ENCODE peak calls at places on chromosome 1, in eight cellular contexts. One of them, this sample, is unnamed.

GRCh38 chr1:186708578-186709203 is 28.5 kb upstream of the PTGS2 start:
- DNase-seq in HCT116: no peak
- DNase-seq in WTC11: no peak
- DNase-seq in A549: peak; percentile 29
- DNase-seq in K562: no peak
- DNase-seq in H1: no peak
- DNase-seq in NB4: no peak
- DNase-seq in HepG2: no peak
- DNase-seq in this sample: no peak

GRCh38 chr1:241776911-241777310 is 71.1 kb upstream of the EXO1 start:
- DNase-seq in K562: no peak
- DNase-seq in WTC11: no peak
- DNase-seq in H1: no peak
- DNase-seq in HepG2: no peak
- DNase-seq in NB4: no peak
- DNase-seq in A549: no peak
- DNase-seq in HCT116: no peak
- DNase-seq in this sample: no peak

GRCh38 chr1:53294557-53294956 is 33.3 kb downstream of the LRP8 start:
- DNase-seq in WTC11: no peak
- DNase-seq in NB4: no peak
- DNase-seq in HCT116: no peak
- DNase-seq in K562: peak; percentile 42
- DNase-seq in HepG2: no peak
- DNase-seq in H1: no peak
- DNase-seq in A549: peak; percentile 15
- DNase-seq in this sample: no peak

GRCh38 chr1:226395753-226396152 is 12.1 kb downstream of the PARP1 start:
- DNase-seq in HepG2: no peak
- DNase-seq in H1: no peak
- DNase-seq in NB4: no peak
- DNase-seq in K562: no peak
- DNase-seq in WTC11: no peak
- DNase-seq in HCT116: no peak
- DNase-seq in A549: no peak
- DNase-seq in this sample: no peak

GRCh38 chr1:100882622-100883186 is 11.9 kb downstream of the EXTL2 start:
- DNase-seq in K562: no peak
- DNase-seq in HepG2: no peak
- DNase-seq in WTC11: no peak
- DNase-seq in A549: no peak
- DNase-seq in HCT116: no peak
- DNase-seq in NB4: peak; percentile 50
- DNase-seq in H1: no peak
- DNase-seq in this sample: no peak

GRCh38 chr1:101239095-101240040 is 2.5 kb downstream of the S1PR1 start:
- DNase-seq in NB4: peak; percentile 63
- DNase-seq in H1: no peak
- DNase-seq in K562: no peak
- DNase-seq in HepG2: no peak
- DNase-seq in WTC11: no peak
- DNase-seq in HCT116: no peak
- DNase-seq in A549: no peak
- DNase-seq in this sample: no peak

GRCh38 chr1:236052227-236052993 is 12.5 kb downstream of the NID1 start:
- DNase-seq in HCT116: no peak
- DNase-seq in K562: no peak
- DNase-seq in HepG2: no peak
- DNase-seq in A549: no peak
- DNase-seq in H1: no peak
- DNase-seq in WTC11: no peak
- DNase-seq in NB4: peak; percentile 18
- DNase-seq in this sample: no peak

GRCh38 chr1:112251766-112252506 is 144.1 kb upstream of the CTTNBP2NL start:
- DNase-seq in H1: no peak
- DNase-seq in K562: no peak
- DNase-seq in NB4: no peak
- DNase-seq in HCT116: peak; percentile 93
- DNase-seq in WTC11: no peak
- DNase-seq in A549: peak; percentile 72
- DNase-seq in HepG2: no peak
- DNase-seq in this sample: no peak

GRCh38 chr1:167713330-167714081 is 8.3 kb upstream of the MPZL1 start:
- DNase-seq in WTC11: peak; percentile 38
- DNase-seq in H1: peak; percentile 79
- DNase-seq in HCT116: no peak
- DNase-seq in NB4: peak; percentile 46
- DNase-seq in A549: no peak
- DNase-seq in HepG2: no peak
- DNase-seq in K562: peak; percentile 32
- DNase-seq in this sample: peak; percentile 51

GRCh38 chr1:193558491-193559028 is 372.1 kb upstream of the B3GALT2 start:
- DNase-seq in H1: no peak
- DNase-seq in A549: peak; percentile 60
- DNase-seq in K562: no peak
- DNase-seq in NB4: no peak
- DNase-seq in WTC11: no peak
- DNase-seq in HCT116: peak; percentile 61
- DNase-seq in HepG2: no peak
- DNase-seq in this sample: no peak

GRCh38 chr1:36393686-36394085 is 4.0 kb downstream of the LSM10 start:
- DNase-seq in H1: no peak
- DNase-seq in NB4: no peak
- DNase-seq in K562: no peak
- DNase-seq in HepG2: no peak
- DNase-seq in HCT116: no peak
- DNase-seq in A549: no peak
- DNase-seq in WTC11: no peak
- DNase-seq in this sample: no peak

GRCh38 chr1:5874416-5875110 is 117.7 kb downstream of the NPHP4 start:
- DNase-seq in H1: no peak
- DNase-seq in HCT116: no peak
- DNase-seq in NB4: no peak
- DNase-seq in A549: no peak
- DNase-seq in K562: no peak
- DNase-seq in HepG2: no peak
- DNase-seq in WTC11: no peak
- DNase-seq in this sample: no peak

GRCh38 chr1:59079434-59080135 is 217.3 kb upstream of the FGGY start:
- DNase-seq in WTC11: no peak
- DNase-seq in HepG2: no peak
- DNase-seq in A549: no peak
- DNase-seq in HCT116: no peak
- DNase-seq in NB4: no peak
- DNase-seq in H1: no peak
- DNase-seq in K562: no peak
- DNase-seq in this sample: no peak

GRCh38 chr1:6157528-6158174 is 22.5 kb downstream of the CHD5 start:
- DNase-seq in A549: peak; percentile 71
- DNase-seq in H1: no peak
- DNase-seq in NB4: peak; percentile 49
- DNase-seq in HCT116: peak; percentile 75
- DNase-seq in K562: peak; percentile 69
- DNase-seq in WTC11: no peak
- DNase-seq in HepG2: peak; percentile 89
- DNase-seq in this sample: no peak

GRCh38 chr1:208093754-208094719 is 150.1 kb downstream of the PLXNA2 start:
- DNase-seq in K562: peak; percentile 83
- DNase-seq in HCT116: peak; percentile 31
- DNase-seq in H1: peak; percentile 90
- DNase-seq in WTC11: peak; percentile 89
- DNase-seq in HepG2: peak; percentile 50
- DNase-seq in A549: peak; percentile 47
- DNase-seq in NB4: peak; percentile 54
- DNase-seq in this sample: peak; percentile 67

GRCh38 chr1:97636941-97637340 is 283.9 kb downstream of the DPYD start:
- DNase-seq in NB4: no peak
- DNase-seq in H1: no peak
- DNase-seq in HCT116: no peak
- DNase-seq in A549: no peak
- DNase-seq in WTC11: no peak
- DNase-seq in HepG2: no peak
- DNase-seq in K562: no peak
- DNase-seq in this sample: no peak

GRCh38 chr1:53512807-53513755 is 53.9 kb downstream of the DMRTB1 start:
- DNase-seq in NB4: no peak
- DNase-seq in K562: no peak
- DNase-seq in HCT116: no peak
- DNase-seq in H1: no peak
- DNase-seq in HepG2: no peak
- DNase-seq in A549: no peak
- DNase-seq in WTC11: no peak
- DNase-seq in this sample: no peak

GRCh38 chr1:162570718-162571117 is 9.2 kb downstream of the UAP1 start:
- DNase-seq in HCT116: no peak
- DNase-seq in H1: no peak
- DNase-seq in K562: no peak
- DNase-seq in A549: no peak
- DNase-seq in WTC11: no peak
- DNase-seq in HepG2: no peak
- DNase-seq in NB4: no peak
- DNase-seq in this sample: no peak

DNA sequence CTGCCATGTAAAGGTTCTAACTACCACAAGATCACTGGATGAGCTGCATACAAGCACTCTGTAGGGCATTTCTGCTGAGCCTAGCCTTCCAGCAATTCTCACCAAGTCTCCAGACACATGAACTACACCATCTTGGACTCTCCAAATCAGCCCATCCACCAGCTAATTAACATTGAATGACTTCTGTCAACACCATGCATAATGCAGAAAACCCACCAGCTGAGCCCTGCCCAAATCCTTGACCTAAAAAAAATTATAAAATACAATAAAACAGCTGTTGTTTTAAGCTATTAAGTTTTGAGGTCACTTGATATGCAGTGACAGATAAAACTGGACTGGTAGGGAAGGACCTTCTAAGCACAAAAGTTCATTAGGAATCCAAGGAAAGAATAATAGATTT is 44.3 kb upstream of the ATP1B1 start:
- DNase-seq in NB4: no peak
- DNase-seq in H1: no peak
- DNase-seq in HCT116: no peak
- DNase-seq in A549: no peak
- DNase-seq in HepG2: no peak
- DNase-seq in K562: no peak
- DNase-seq in WTC11: no peak
- DNase-seq in this sample: no peak
- TF ChIP-seq MAX in NB4: no peak
- TF ChIP-seq MAX in H1: no peak
- TF ChIP-seq MAX in HCT116: no peak
- TF ChIP-seq MAX in A549: no peak
- TF ChIP-seq MAX in HepG2: no peak
- TF ChIP-seq MAX in K562: no peak
- TF ChIP-seq MAX in WTC11: no peak
- TF ChIP-seq MAX in this sample: no peak

GRCh38 chr1:156815307-156815826 is 1.3 kb downstream of the SH2D2A start:
- DNase-seq in HepG2: no peak
- DNase-seq in NB4: no peak
- DNase-seq in K562: peak; percentile 41
- DNase-seq in WTC11: no peak
- DNase-seq in H1: no peak
- DNase-seq in HCT116: no peak
- DNase-seq in A549: peak; percentile 34
- DNase-seq in this sample: peak; percentile 85

GRCh38 chr1:156815851-156816536 is 654 bp downstream of the SH2D2A start:
- DNase-seq in HepG2: no peak
- DNase-seq in NB4: no peak
- DNase-seq in K562: no peak
- DNase-seq in A549: no peak
- DNase-seq in HCT116: no peak
- DNase-seq in H1: no peak
- DNase-seq in WTC11: no peak
- DNase-seq in this sample: no peak

GRCh38 chr1:156813750-156814570 is 2.7 kb downstream of the SH2D2A start:
- DNase-seq in NB4: peak; percentile 64
- DNase-seq in HCT116: peak; percentile 19
- DNase-seq in HepG2: peak; percentile 35
- DNase-seq in A549: peak; percentile 73
- DNase-seq in K562: peak; percentile 87
- DNase-seq in WTC11: peak; percentile 87
- DNase-seq in H1: peak; percentile 91
- DNase-seq in this sample: no peak

GRCh38 chr1:156814571-156815260 is 1.9 kb downstream of the SH2D2A start:
- DNase-seq in H1: no peak
- DNase-seq in HepG2: no peak
- DNase-seq in K562: no peak
- DNase-seq in NB4: no peak
- DNase-seq in A549: no peak
- DNase-seq in HCT116: no peak
- DNase-seq in WTC11: no peak
- DNase-seq in this sample: no peak

GRCh38 chr1:156816561-156817328 is at the start of gene SH2D2A:
- DNase-seq in HepG2: no peak
- DNase-seq in A549: no peak
- DNase-seq in H1: no peak
- DNase-seq in K562: peak; percentile 92
- DNase-seq in HCT116: no peak
- DNase-seq in WTC11: no peak
- DNase-seq in NB4: peak; percentile 81
- DNase-seq in this sample: no peak
- TF ChIP-seq MAX in HepG2: no peak
- TF ChIP-seq MAX in A549: no peak
- TF ChIP-seq MAX in H1: no peak
- TF ChIP-seq MAX in K562: no peak
- TF ChIP-seq MAX in HCT116: no peak
- TF ChIP-seq MAX in WTC11: no peak
- TF ChIP-seq MAX in NB4: no peak
- TF ChIP-seq MAX in this sample: no peak

GRCh38 chr1:39297534-39297933 is 93.0 kb downstream of the MACF1 start:
- DNase-seq in A549: no peak
- DNase-seq in K562: no peak
- DNase-seq in NB4: no peak
- DNase-seq in HCT116: no peak
- DNase-seq in WTC11: no peak
- DNase-seq in H1: no peak
- DNase-seq in HepG2: no peak
- DNase-seq in this sample: no peak
- TF ChIP-seq MAX in A549: no peak
- TF ChIP-seq MAX in K562: no peak
- TF ChIP-seq MAX in NB4: no peak
- TF ChIP-seq MAX in HCT116: no peak
- TF ChIP-seq MAX in WTC11: no peak
- TF ChIP-seq MAX in H1: no peak
- TF ChIP-seq MAX in HepG2: no peak
- TF ChIP-seq MAX in this sample: no peak

DNA sequence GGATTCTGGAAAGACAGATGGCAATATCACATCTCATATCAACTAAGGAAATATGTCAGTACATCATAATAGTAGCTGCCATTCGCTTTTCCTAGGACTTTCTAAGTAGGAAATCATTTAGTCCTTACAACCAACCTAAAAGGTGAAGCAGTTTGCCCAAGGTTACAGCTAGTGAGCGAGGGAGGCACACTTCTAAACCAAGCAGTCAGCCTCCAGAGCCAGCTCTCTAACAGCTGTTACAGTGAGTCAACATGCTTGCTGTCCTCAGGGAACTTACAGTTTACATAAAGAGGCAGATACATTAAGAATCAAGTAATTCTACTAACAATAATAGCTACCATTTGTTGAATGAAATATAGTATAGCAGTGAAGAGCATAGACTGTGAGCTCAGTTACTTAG is 57.1 kb downstream of the GIPC2 start:
- DNase-seq in NB4: no peak
- DNase-seq in A549: no peak
- DNase-seq in HepG2: no peak
- DNase-seq in K562: no peak
- DNase-seq in H1: no peak
- DNase-seq in WTC11: no peak
- DNase-seq in HCT116: no peak
- DNase-seq in this sample: no peak
- TF ChIP-seq MAX in NB4: no peak
- TF ChIP-seq MAX in A549: no peak
- TF ChIP-seq MAX in HepG2: no peak
- TF ChIP-seq MAX in K562: no peak
- TF ChIP-seq MAX in H1: no peak
- TF ChIP-seq MAX in WTC11: no peak
- TF ChIP-seq MAX in HCT116: no peak
- TF ChIP-seq MAX in this sample: no peak